ENCODE peak calls at places on chromosomes 16 and 17, in eight cellular contexts. G is BJ, Y is astrocyte of the spinal cord, C is right lobe of liver, T is heart right ventricle, D is endothelial cell, A is lung, Q is RWPE1. F is an unnamed sample.

GRCh38 chr17:42407289-42407836 is 15.7 kb downstream of the CAVIN1 start:
- DNase-seq in A (peak), C (peak), Y (peak), T (peak), G (no peak), D (peak), Q (peak), F (no peak)

GRCh38 chr17:69471406-69471805 is 56.9 kb downstream of the MAP2K6 start:
- DNase-seq in C (no peak), G (no peak), T (no peak), D (no peak), A (no peak), Q (no peak), Y (no peak), F (no peak)

GRCh38 chr17:37392024-37392590 is 14.5 kb downstream of the ACACA start:
- DNase-seq in C (no peak), Q (peak), Y (peak), A (no peak), T (no peak), D (no peak), G (no peak), F (no peak)

GRCh38 chr17:82098169-82098938 is at the start of gene FASN:
- DNase-seq in Y (peak), C (peak), G (peak), D (peak), T (peak), Q (peak), A (peak), F (peak)

GRCh38 chr17:82734987-82735866 is at the start of gene FN3K:
- DNase-seq in Q (peak), A (peak), D (peak), C (peak), G (no peak), Y (peak), T (peak), F (no peak)

GRCh38 chr17:66508896-66509843 is 206.8 kb downstream of the PRKCA start:
- DNase-seq in A (peak), Q (peak), G (no peak), T (no peak), D (no peak), C (peak), Y (peak), F (no peak)

GRCh38 chr17:81514735-81515529 is 2.3 kb upstream of the ACTG1 start:
- DNase-seq in G (peak), D (peak), Q (peak), T (peak), A (peak), Y (peak), C (peak), F (no peak)

GRCh38 chr17:77666881-77667395 is 291.6 kb upstream of the TNRC6C start:
- DNase-seq in T (no peak), G (no peak), A (no peak), Y (no peak), Q (no peak), D (no peak), C (no peak), F (no peak)

GRCh38 chr17:4553669-4554068 is 1.5 kb downstream of the MYBBP1A start:
- DNase-seq in Q (no peak), G (no peak), C (no peak), T (no peak), D (no peak), A (no peak), Y (no peak), F (peak)

GRCh38 chr17:68963958-68964357 is 8.8 kb upstream of the ABCA8 start:
- DNase-seq in Q (no peak), C (no peak), T (no peak), Y (no peak), G (no peak), D (no peak), A (no peak), F (no peak)

GRCh38 chr16:31351246-31351936 is 3.6 kb upstream of the ITGAX start:
- DNase-seq in G (no peak), Q (no peak), Y (no peak), A (no peak), D (no peak), C (no peak), T (no peak), F (peak)

GRCh38 chr17:35896011-35896587 is 15.9 kb upstream of the CCL5 start:
- DNase-seq in D (no peak), Y (no peak), C (no peak), G (no peak), A (no peak), T (no peak), Q (no peak), F (no peak)

GRCh38 chr17:26962255-26963162 is 331.4 kb upstream of the WSB1 start:
- DNase-seq in D (no peak), G (no peak), Q (no peak), A (no peak), Y (no peak), C (no peak), T (no peak), F (no peak)

GRCh38 chr16:49739381-49739780 is 116.5 kb downstream of the ZNF423 start:
- DNase-seq in C (no peak), Q (no peak), G (no peak), D (peak), A (no peak), Y (no peak), T (no peak), F (no peak)

GRCh38 chr17:78675316-78675616 is 98.1 kb upstream of the DNAH17 start:
- DNase-seq in Y (no peak), C (no peak), G (no peak), Q (no peak), T (no peak), D (no peak), A (no peak), F (no peak)

GRCh38 chr17:29283496-29283895 is 10.5 kb downstream of the NUFIP2 start:
- DNase-seq in A (no peak), C (no peak), T (no peak), Q (no peak), D (no peak), G (no peak), Y (no peak), F (no peak)

GRCh38 chr17:50949128-50950001 is 83.2 kb upstream of the TOB1 start:
- DNase-seq in A (no peak), Y (no peak), G (no peak), T (no peak), Q (no peak), C (peak), D (no peak), F (no peak)

GRCh38 chr17:78738698-78739097 is 43.4 kb downstream of the CYTH1 start:
- DNase-seq in G (no peak), D (no peak), A (no peak), Q (no peak), Y (no peak), T (no peak), C (no peak), F (no peak)

GRCh38 chr16:24853830-24854229 is 8.1 kb downstream of the SLC5A11 start:
- DNase-seq in Q (no peak), G (no peak), A (no peak), D (no peak), T (peak), Y (peak), C (no peak), F (no peak)

GRCh38 chr17:2062571-2063183 is 7.8 kb downstream of the HIC1 start:
- DNase-seq in T (no peak), Y (peak), A (no peak), D (peak), Q (no peak), C (no peak), G (no peak), F (no peak)

GRCh38 chr16:69240336-69240735 is 53.4 kb downstream of the SNTB2 start:
- DNase-seq in T (no peak), G (no peak), C (no peak), A (no peak), Q (no peak), Y (peak), D (no peak), F (no peak)

GRCh38 chr17:45325810-45326209 is 9.0 kb upstream of the MAP3K14 start:
- DNase-seq in C (no peak), G (no peak), Q (no peak), D (no peak), T (no peak), A (no peak), Y (no peak), F (no peak)

GRCh38 chr17:21194688-21195087 is 19.3 kb downstream of the TMEM11 start:
- DNase-seq in A (no peak), D (no peak), Q (no peak), T (peak), Y (peak), C (no peak), G (no peak), F (no peak)

GRCh38 chr16:15059324-15059723 is 3.5 kb upstream of the NTAN1 start:
- DNase-seq in Q (no peak), T (no peak), Y (no peak), C (no peak), A (no peak), D (no peak), G (no peak), F (no peak)

GRCh38 chr17:30761058-30761457 is 63.4 kb downstream of the CRLF3 start:
- DNase-seq in Y (no peak), A (no peak), T (no peak), C (no peak), D (no peak), Q (no peak), G (no peak), F (no peak)
- TF ChIP-seq CTCF in Y (no peak), A (no peak), T (no peak), C (no peak), D (no peak), Q (no peak), G (no peak), F (no peak)

GRCh38 chr16:13553453-13553985 is 366.4 kb upstream of the ERCC4 start:
- DNase-seq in C (no peak), T (no peak), D (no peak), A (no peak), Y (no peak), G (no peak), Q (no peak), F (no peak)

GRCh38 chr16:13552960-13553257 is 367.0 kb upstream of the ERCC4 start:
- DNase-seq in Q (no peak), D (no peak), C (no peak), T (no peak), A (no peak), G (no peak), Y (no peak), F (no peak)

GRCh38 chr16:13554020-13554419 is 365.9 kb upstream of the ERCC4 start:
- DNase-seq in A (no peak), C (no peak), T (no peak), G (no peak), Y (no peak), D (no peak), Q (no peak), F (no peak)

GRCh38 chr16:13550254-13550653 is 369.7 kb upstream of the ERCC4 start:
- DNase-seq in Q (no peak), G (no peak), Y (no peak), D (no peak), T (no peak), C (no peak), A (no peak), F (no peak)

GRCh38 chr16:13552062-13552959 is 367.6 kb upstream of the ERCC4 start:
- DNase-seq in Q (no peak), G (no peak), D (no peak), C (no peak), T (no peak), Y (no peak), A (no peak), F (no peak)
- TF ChIP-seq CTCF in Q (no peak), G (no peak), D (no peak), C (no peak), T (no peak), Y (no peak), A (no peak), F (no peak)

GRCh38 chr16:87437327-87437726 is 45.2 kb downstream of the MAP1LC3B start:
- DNase-seq in Q (no peak), D (no peak), G (no peak), C (no peak), Y (no peak), A (no peak), T (no peak), F (no peak)

GRCh38 chr16:87436225-87437172 is 44.4 kb downstream of the MAP1LC3B start:
- DNase-seq in T (no peak), Y (peak), C (no peak), D (no peak), G (no peak), A (no peak), Q (no peak), F (no peak)

GRCh38 chr16:87439926-87440325 is 47.8 kb downstream of the MAP1LC3B start:
- DNase-seq in G (no peak), Q (no peak), Y (no peak), D (no peak), T (no peak), A (no peak), C (no peak), F (no peak)

GRCh38 chr16:87438611-87438985 is 46.5 kb downstream of the MAP1LC3B start:
- DNase-seq in Q (no peak), Y (no peak), C (no peak), D (no peak), A (no peak), G (no peak), T (no peak), F (no peak)

GRCh38 chr16:87437911-87438610 is 45.9 kb downstream of the MAP1LC3B start:
- DNase-seq in Q (no peak), G (no peak), D (no peak), C (no peak), A (no peak), Y (no peak), T (no peak), F (no peak)
- TF ChIP-seq CTCF in Q (no peak), G (no peak), D (no peak), C (no peak), A (no peak), Y (no peak), T (no peak), F (no peak)

DNA sequence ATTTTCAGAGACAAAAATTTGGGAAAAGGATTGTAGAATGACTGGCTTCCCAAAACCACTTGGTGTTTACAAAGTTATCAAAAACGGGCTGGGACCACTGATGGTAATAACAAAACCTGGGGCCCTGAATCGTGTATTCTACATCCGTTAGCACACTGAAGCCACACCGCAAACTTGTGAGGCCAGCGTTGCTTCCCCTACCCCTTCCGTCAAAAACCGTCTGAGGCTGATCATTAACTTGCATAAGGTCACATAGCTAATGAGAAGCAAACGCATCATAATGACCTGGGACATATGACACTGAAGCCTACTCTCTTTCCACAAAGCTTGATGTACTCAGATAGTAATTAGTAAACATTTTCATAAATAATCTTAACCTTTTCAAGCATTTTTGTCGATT is 704.3 kb downstream of the MAF start:
- DNase-seq in Y (no peak), C (no peak), G (no peak), D (no peak), T (no peak), Q (no peak), A (no peak), F (no peak)
- TF ChIP-seq CTCF in Y (no peak), C (no peak), G (no peak), D (no peak), T (no peak), Q (no peak), A (no peak), F (no peak)

GRCh38 chr16:85825326-85825725 is 25.8 kb downstream of the COX4I1 start:
- DNase-seq in Y (no peak), D (no peak), T (no peak), A (no peak), Q (no peak), G (no peak), C (no peak), F (no peak)
- TF ChIP-seq CTCF in Y (peak), D (peak), T (no peak), A (no peak), Q (no peak), G (no peak), C (no peak), F (no peak)

DNA sequence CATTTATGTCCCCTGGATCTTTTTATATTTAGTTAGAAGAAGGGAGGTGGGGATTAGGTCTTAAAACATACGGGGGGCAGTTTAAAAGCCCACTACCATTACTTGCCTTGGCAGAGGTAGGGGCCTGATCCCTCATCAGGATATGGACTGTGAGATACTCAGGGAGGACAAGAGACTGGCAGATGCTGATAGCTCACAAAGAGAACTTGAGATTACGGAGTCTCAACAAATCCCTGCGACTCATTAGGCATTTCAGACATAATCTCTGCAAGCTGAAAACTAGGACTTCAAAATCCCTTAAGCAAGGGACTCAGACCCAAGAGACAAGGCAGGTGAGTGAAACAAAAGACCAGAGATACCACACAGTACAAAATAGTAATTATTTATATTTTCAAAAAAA is 23.2 kb downstream of the NXPH3 start:
- DNase-seq in D (no peak), Y (no peak), Q (no peak), A (no peak), T (no peak), G (no peak), C (no peak), F (no peak)
- TF ChIP-seq CTCF in D (no peak), Y (no peak), Q (no peak), A (no peak), T (no peak), G (no peak), C (no peak), F (no peak)

GRCh38 chr16:847681-848445 is 47.3 kb upstream of the GNG13 start:
- DNase-seq in T (no peak), G (no peak), Y (no peak), C (no peak), Q (no peak), A (no peak), D (no peak), F (no peak)
- TF ChIP-seq CTCF in T (no peak), G (no peak), Y (no peak), C (no peak), Q (no peak), A (no peak), D (no peak), F (no peak)

F was measured in CD14-positive monocyte.